ENCODE peak calls at places on chromosomes 12 and 14, in ten cellular contexts. B is stimulated activated CD4-positive, alpha-beta T cell treated with anti-CD3 and anti-CD28 coated beads, Interleukin-1b, Interleukin-23, amount 100 ng/mL, for 24 hours; X is CD8-positive, alpha-beta T cell; Z is activated T-cell treated with anti-CD3 and anti-CD28 coated beads for 24 hours; W is NCI-H1436; O is IMR-90; Q is tibial artery; L is lower leg skin; J is AG09319; A is stimulated activated CD8-positive, alpha-beta memory T cell treated with anti-CD3 and anti-CD28 coated beads, Interleukin-12 subunit alpha, Interleukin-12 subunit beta, amount 100 ng/mL, for 1 hour. D is an unnamed sample.

GRCh38 chr14:93375673-93376156 is 28.7 kb downstream of the COX8C start:
- DNase-seq in X (no peak), Z (no peak), W (no peak), O (no peak), A (no peak), Q (no peak), L (no peak), B (no peak), J (no peak), D (no peak)

GRCh38 chr14:24315807-24316596 is 4.7 kb downstream of the LTB4R start:
- DNase-seq in B (no peak), X (no peak), L (no peak), W (no peak), O (no peak), Z (no peak), A (no peak), J (no peak), Q (no peak), D (no peak)

GRCh38 chr14:88791629-88792571 is 853 bp downstream of the EML5 start:
- DNase-seq in O (no peak), A (no peak), B (peak; percentile 14), Q (no peak), Z (no peak), L (no peak), X (no peak), W (peak; percentile 16), J (no peak), D (no peak)

GRCh38 chr12:76698966-76699365 is 64.9 kb upstream of the ZDHHC17 start:
- DNase-seq in Z (no peak), W (no peak), X (no peak), Q (no peak), L (no peak), J (no peak), O (no peak), B (no peak), A (no peak), D (no peak)

GRCh38 chr14:96574633-96575191 is 72.5 kb downstream of the PAPOLA start:
- DNase-seq in B (no peak), Z (no peak), X (no peak), L (no peak), J (peak; percentile 22), A (no peak), W (no peak), Q (no peak), O (peak; percentile 82), D (no peak)

GRCh38 chr12:5188413-5188930 is 144.8 kb downstream of the KCNA5 start:
- DNase-seq in O (no peak), Z (no peak), B (no peak), X (no peak), W (no peak), Q (no peak), J (no peak), A (no peak), L (no peak), D (no peak)

GRCh38 chr14:38108681-38109080 is 99.0 kb upstream of the SSTR1 start:
- DNase-seq in B (no peak), J (peak; percentile 4), W (no peak), L (no peak), A (no peak), X (no peak), Q (no peak), Z (no peak), O (peak; percentile 96), D (no peak)

GRCh38 chr12:55727643-55728184 is 1.1 kb downstream of the CD63 start:
- DNase-seq in L (peak; percentile 73), B (no peak), Z (no peak), Q (peak; percentile 87), A (no peak), W (no peak), X (no peak), J (no peak), O (peak; percentile 61), D (no peak)

GRCh38 chr12:10190558-10191388 is 11.9 kb downstream of the TMEM52B start:
- DNase-seq in W (peak; percentile 21), X (peak; percentile 30), Z (peak; percentile 26), B (peak; percentile 24), J (no peak), O (peak; percentile 77), L (peak; percentile 44), Q (peak; percentile 71), A (peak; percentile 28), D (peak; percentile 32)

GRCh38 chr14:68695326-68695768 is 97.5 kb downstream of the ZFP36L1 start:
- DNase-seq in Z (no peak), X (no peak), W (no peak), L (peak; percentile 80), O (peak; percentile 100), B (no peak), A (no peak), Q (peak; percentile 78), J (peak; percentile 95), D (peak; percentile 12)

GRCh38 chr14:37546621-37547447 is 48.2 kb downstream of the FOXA1 start:
- DNase-seq in X (no peak), B (no peak), O (peak; percentile 30), Q (no peak), A (no peak), W (no peak), J (no peak), Z (no peak), L (no peak), D (no peak)

GRCh38 chr14:28653521-28653920 is 113.1 kb upstream of the FOXG1 start:
- DNase-seq in J (no peak), Z (no peak), B (no peak), W (no peak), L (no peak), Q (no peak), O (peak; percentile 9), X (no peak), A (no peak), D (no peak)

D was measured in activated gamma-delta T cell treated with anti-CD3 and anti-CD28 coated beads, Interleukin-2, amount 50 U/mL, for 16 hours.